ENCODE peak calls at places on chromosomes 5 and 9, in ten cellular contexts. J, Y, M, H, R, F, X, E, O and P are unnamed samples.

GRCh38 chr9:96599298-96599697 is 20.3 kb downstream of the CDC14B start:
- DNase-seq in J (no peak), X (no peak), Y (no peak), M (no peak), F (no peak), E (no peak), H (no peak), R (no peak), O (no peak), P (no peak)

GRCh38 chr5:80959768-80960442 is at the start of gene RASGRF2:
- DNase-seq in E (peak), F (peak), M (peak), J (peak), Y (no peak), O (peak), H (no peak), R (no peak), X (peak), P (no peak)

GRCh38 chr9:32839486-32839885 is 56.1 kb downstream of the TMEM215 start:
- DNase-seq in X (no peak), M (no peak), E (no peak), F (no peak), O (no peak), R (no peak), H (no peak), J (no peak), Y (no peak), P (no peak)

GRCh38 chr5:42241636-42242035 is 181.6 kb upstream of the GHR start:
- DNase-seq in E (no peak), J (no peak), F (no peak), M (no peak), Y (no peak), X (no peak), O (no peak), R (no peak), H (no peak), P (no peak)

GRCh38 chr5:81247441-81247972 is 14.4 kb downstream of the CKMT2 start:
- DNase-seq in F (no peak), J (no peak), E (no peak), R (no peak), O (no peak), X (peak), M (no peak), H (no peak), Y (no peak), P (no peak)

GRCh38 chr9:136526625-136527066 is 19.2 kb downstream of the NOTCH1 start:
- DNase-seq in O (no peak), X (no peak), F (peak), R (no peak), M (no peak), E (peak), H (no peak), Y (no peak), J (no peak), P (no peak)

GRCh38 chr9:99690573-99690972 is 131.1 kb upstream of the NR4A3 start:
- DNase-seq in J (no peak), M (no peak), X (peak), Y (no peak), R (no peak), H (no peak), F (no peak), E (no peak), O (no peak), P (no peak)

GRCh38 chr9:18985464-18985951 is 47.5 kb downstream of the SAXO1 start:
- DNase-seq in M (no peak), O (no peak), H (no peak), R (no peak), E (no peak), F (peak), X (no peak), J (no peak), Y (no peak), P (no peak)

GRCh38 chr5:96336351-96336985 is 96.6 kb downstream of the PCSK1 start:
- DNase-seq in H (no peak), R (no peak), M (no peak), J (peak), O (no peak), Y (peak), X (peak), E (peak), F (peak), P (no peak)

GRCh38 chr5:8458038-8458383 is 589.1 kb downstream of the MTRR start:
- DNase-seq in J (no peak), X (no peak), E (no peak), Y (no peak), F (no peak), O (no peak), R (no peak), H (no peak), M (no peak), P (no peak)

GRCh38 chr5:127909821-127910220 is 173.7 kb upstream of the SLC12A2 start:
- DNase-seq in E (no peak), O (no peak), F (no peak), R (no peak), M (no peak), Y (no peak), H (no peak), X (no peak), J (no peak), P (no peak)

GRCh38 chr9:129665008-129665771 is at the start of gene PRRX2:
- DNase-seq in O (no peak), F (no peak), J (peak), M (peak), R (no peak), E (no peak), X (no peak), H (no peak), Y (no peak), P (no peak)

GRCh38 chr5:74391410-74391809 is 249.1 kb downstream of the ENC1 start:
- DNase-seq in H (no peak), R (no peak), E (no peak), Y (no peak), X (no peak), O (no peak), J (no peak), M (no peak), F (no peak), P (no peak)

GRCh38 chr5:122144236-122144635 is 14.9 kb downstream of the ZNF474 start:
- DNase-seq in X (no peak), H (no peak), E (no peak), Y (no peak), R (no peak), F (no peak), J (no peak), O (no peak), M (no peak), P (no peak)

GRCh38 chr5:135186662-135187522 is 152.9 kb upstream of the PITX1 start:
- DNase-seq in H (no peak), F (no peak), M (no peak), X (no peak), E (no peak), J (no peak), R (no peak), O (no peak), Y (no peak), P (no peak)

GRCh38 chr9:93306081-93306480 is 122.1 kb downstream of the WNK2 start:
- DNase-seq in E (peak), M (no peak), Y (no peak), H (no peak), R (no peak), X (no peak), F (peak), O (no peak), J (no peak), P (no peak)